ENCODE peak calls at places on chromosomes 16 and 17, in seven cellular contexts. S is transverse colon, M is GM10248, R is stomach, N is sigmoid colon, K is AG10803, E is fibroblast of the aortic adventitia. W is an unnamed sample.

GRCh38 chr16:5007256-5007655 is 26.5 kb downstream of the NAGPA start:
- DNase-seq in K (no peak), S (no peak), N (no peak), R (no peak), M (no peak), E (no peak), W (no peak)

GRCh38 chr16:87240211-87241134 is 76.7 kb downstream of the C16orf95 start:
- DNase-seq in S (no peak), R (no peak), M (no peak), N (no peak), K (peak), E (no peak), W (no peak)

GRCh38 chr16:89847930-89848297 is 19.6 kb downstream of the SPIRE2 start:
- DNase-seq in K (no peak), N (no peak), S (peak), E (no peak), R (no peak), M (no peak), W (peak)

GRCh38 chr16:63690267-63690666 is 1431.6 kb downstream of the CDH11 start:
- DNase-seq in R (no peak), N (no peak), S (no peak), K (no peak), E (no peak), M (no peak), W (no peak)

GRCh38 chr17:60087882-60088669 is 9.4 kb upstream of the HEATR6 start:
- DNase-seq in K (peak), N (no peak), M (no peak), E (peak), R (peak), S (peak), W (no peak)

GRCh38 chr17:34580685-34581445 is 1.5 kb downstream of the TMEM132E start:
- DNase-seq in S (no peak), E (no peak), M (no peak), R (no peak), K (no peak), N (no peak), W (peak)

GRCh38 chr17:69762359-69762758 is 312.7 kb upstream of the KCNJ16 start:
- DNase-seq in R (no peak), S (no peak), N (no peak), K (peak), E (no peak), M (no peak), W (no peak)

GRCh38 chr17:19546289-19547065 is 12.8 kb downstream of the SLC47A1 start:
- DNase-seq in E (no peak), N (peak), M (no peak), S (peak), K (no peak), R (peak), W (no peak)

GRCh38 chr17:78072961-78073360 is 55.6 kb downstream of the TMC6 start:
- DNase-seq in M (no peak), K (no peak), E (no peak), S (no peak), R (no peak), N (no peak), W (no peak)

GRCh38 chr16:79132745-79133144 is 467.8 kb downstream of the MAF start:
- DNase-seq in N (no peak), S (no peak), K (no peak), E (no peak), R (no peak), M (no peak), W (no peak)

GRCh38 chr17:77875051-77875780 is 83.3 kb upstream of the TNRC6C start:
- DNase-seq in R (no peak), K (peak), M (no peak), N (no peak), S (no peak), E (peak), W (no peak)

GRCh38 chr17:39756376-39757079 is 18.8 kb downstream of the GRB7 start:
- DNase-seq in R (no peak), M (no peak), S (no peak), K (no peak), N (peak), E (no peak), W (no peak)

GRCh38 chr16:66324785-66325184 is 41.7 kb upstream of the CDH5 start:
- DNase-seq in S (no peak), E (no peak), M (no peak), R (no peak), K (peak), N (no peak), W (no peak)

GRCh38 chr16:30079480-30079879 is 3.7 kb downstream of the PPP4C start:
- DNase-seq in N (no peak), E (no peak), R (no peak), M (no peak), K (no peak), S (no peak), W (no peak)

GRCh38 chr17:38893612-38894011 is 23.8 kb downstream of the LASP1 start:
- DNase-seq in S (peak), M (no peak), E (no peak), K (no peak), N (no peak), R (no peak), W (no peak)

GRCh38 chr16:30532285-30533145 is 2.1 kb downstream of the ZNF747 start:
- DNase-seq in M (no peak), S (no peak), N (no peak), R (no peak), E (no peak), K (no peak), W (no peak)

GRCh38 chr16:75491876-75492275 is 3.4 kb downstream of the CHST6 start:
- DNase-seq in K (no peak), E (no peak), R (no peak), S (no peak), N (no peak), M (no peak), W (no peak)

GRCh38 chr17:28968269-28968913 is 17.1 kb upstream of the PHF12 start:
- DNase-seq in E (peak), K (peak), S (no peak), M (no peak), R (no peak), N (no peak), W (no peak)

GRCh38 chr16:82983390-82983789 is 356.6 kb downstream of the CDH13 start:
- DNase-seq in N (no peak), E (no peak), M (no peak), S (no peak), R (no peak), K (no peak), W (no peak)

GRCh38 chr16:1470543-1471251 is 4.1 kb downstream of the CLCN7 start:
- DNase-seq in R (no peak), N (no peak), S (peak), E (no peak), M (no peak), K (peak), W (no peak)

GRCh38 chr17:82627405-82627804 is 20.8 kb downstream of the WDR45B start:
- DNase-seq in M (no peak), E (no peak), S (no peak), K (no peak), R (no peak), N (no peak), W (no peak)

GRCh38 chr17:82629748-82630147 is 18.5 kb downstream of the WDR45B start:
- DNase-seq in E (no peak), M (no peak), S (no peak), K (no peak), R (no peak), N (no peak), W (no peak)

GRCh38 chr17:82631544-82631943 is 16.7 kb downstream of the WDR45B start:
- DNase-seq in E (no peak), M (no peak), R (no peak), S (no peak), K (no peak), N (no peak), W (no peak)

GRCh38 chr17:82630212-82630611 is 18.0 kb downstream of the WDR45B start:
- DNase-seq in S (no peak), E (no peak), R (no peak), N (no peak), K (no peak), M (no peak), W (no peak)

GRCh38 chr17:82627827-82628226 is 20.4 kb downstream of the WDR45B start:
- DNase-seq in N (no peak), K (no peak), S (no peak), M (no peak), E (no peak), R (no peak), W (no peak)
- TF ChIP-seq CTCF in N (no peak), K (no peak), S (no peak), M (no peak), E (no peak), R (no peak), W (no peak)

GRCh38 chr17:81295031-81295677 is at the start of gene SLC38A10:
- DNase-seq in M (peak), R (peak), K (peak), N (peak), E (peak), S (peak), W (peak)
- TF ChIP-seq CTCF in M (no peak), R (no peak), K (no peak), N (no peak), E (no peak), S (no peak), W (no peak)

DNA sequence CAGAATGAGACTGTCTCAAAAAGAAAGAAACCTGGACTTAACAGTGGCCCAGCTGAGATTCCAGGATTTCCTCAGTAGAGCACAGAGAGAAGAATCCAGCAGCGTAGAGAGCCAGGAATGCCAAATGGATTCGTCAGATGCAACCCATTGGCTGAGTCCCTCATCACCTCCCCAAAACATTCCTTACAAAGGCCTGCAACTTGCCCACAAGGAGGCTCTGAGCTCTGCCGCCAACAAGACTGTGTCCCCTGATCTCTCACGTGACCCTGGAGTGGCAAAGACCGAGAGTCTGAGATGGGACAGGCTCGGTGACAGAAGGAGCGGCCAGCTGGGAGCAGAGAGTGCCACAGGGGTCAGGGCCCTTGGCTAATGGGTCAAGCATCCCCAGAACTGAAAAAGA is 6.9 kb upstream of the CHMP6 start:
- DNase-seq in R (no peak), S (no peak), K (peak), E (peak), M (no peak), N (no peak), W (no peak)
- TF ChIP-seq CTCF in R (no peak), S (peak), K (peak), E (peak), M (no peak), N (no peak), W (no peak)

GRCh38 chr16:53007095-53007494 is 45.6 kb downstream of the CHD9NB start:
- DNase-seq in S (no peak), R (no peak), M (no peak), N (no peak), K (no peak), E (no peak), W (no peak)
- TF ChIP-seq CTCF in S (no peak), R (no peak), M (no peak), N (no peak), K (no peak), E (no peak), W (no peak)

GRCh38 chr16:67872631-67873434 is at the start of gene EDC4:
- DNase-seq in E (peak), R (peak), K (peak), S (peak), N (peak), M (peak), W (peak)
- TF ChIP-seq CTCF in E (no peak), R (no peak), K (no peak), S (no peak), N (no peak), M (no peak), W (no peak)

GRCh38 chr17:72725432-72726068 is 366.9 kb downstream of the SLC39A11 start:
- DNase-seq in R (peak), S (peak), K (peak), M (peak), E (peak), N (no peak), W (peak)

GRCh38 chr17:72730091-72730490 is 362.4 kb downstream of the SLC39A11 start:
- DNase-seq in R (no peak), M (no peak), S (no peak), E (peak), N (no peak), K (no peak), W (no peak)

GRCh38 chr17:72724375-72724774 is 368.1 kb downstream of the SLC39A11 start:
- DNase-seq in E (no peak), N (no peak), R (no peak), S (no peak), K (no peak), M (no peak), W (no peak)

GRCh38 chr17:72726936-72727335 is 365.6 kb downstream of the SLC39A11 start:
- DNase-seq in R (no peak), M (peak), K (no peak), S (peak), N (no peak), E (no peak), W (peak)
- TF ChIP-seq CTCF in R (no peak), M (no peak), K (peak), S (no peak), N (no peak), E (no peak), W (no peak)